ENCODE peak calls at places on chromosomes 2 and 18, in seven cellular contexts. L is brain microvascular endothelial cell, W is MG63, A is GM12864, H is foreskin fibroblast, S is K562, F is HCT116. E is an unnamed sample.

GRCh38 chr18:65990944-65991708 is 240.3 kb downstream of the CDH7 start:
- DNase-seq in L (no peak), W (no peak), A (no peak), H (no peak), S (no peak), F (no peak), E (no peak)

GRCh38 chr2:26330114-26330581 is 15.8 kb upstream of the SELENOI start:
- DNase-seq in L (peak), W (peak), A (peak), H (peak), S (peak), F (peak), E (peak)

GRCh38 chr2:230661072-230661957 is 51.3 kb upstream of the CAB39 start:
- DNase-seq in L (no peak), W (no peak), A (peak), H (no peak), S (no peak), F (no peak), E (no peak)

GRCh38 chr2:60496976-60497375 is 56.5 kb downstream of the BCL11A start:
- DNase-seq in L (no peak), W (no peak), A (no peak), H (no peak), S (no peak), F (no peak), E (no peak)

GRCh38 chr2:213246665-213247281 is 37.5 kb upstream of the SPAG16 start:
- DNase-seq in L (no peak), W (peak), A (no peak), H (peak), S (peak), F (peak), E (peak)

GRCh38 chr2:239911630-239912071 is 113.5 kb downstream of the NDUFA10 start:
- DNase-seq in L (no peak), W (no peak), A (no peak), H (no peak), S (peak), F (no peak), E (no peak)

GRCh38 chr2:70044290-70045040 is 42.8 kb upstream of the PCBP1 start:
- DNase-seq in L (no peak), W (no peak), A (no peak), H (no peak), S (no peak), F (no peak), E (no peak)

GRCh38 chr2:232643813-232644347 is 10.5 kb downstream of the EFHD1 start:
- DNase-seq in L (no peak), W (no peak), A (no peak), H (no peak), S (no peak), F (no peak), E (no peak)

GRCh38 chr18:67023059-67023458 is 419.2 kb upstream of the CDH19 start:
- DNase-seq in L (no peak), W (no peak), A (no peak), H (no peak), S (no peak), F (no peak), E (no peak)
- H3K4me3 ChIP-seq in L (no peak), W (no peak), A (no peak), H (no peak), S (no peak), F (no peak), E (no peak)

GRCh38 chr2:9112079-9112721 is 94.4 kb upstream of the ASAP2 start:
- DNase-seq in L (peak), W (peak), A (no peak), H (peak), S (peak), F (peak), E (peak)
- H3K4me3 ChIP-seq in L (no peak), W (no peak), A (no peak), H (no peak), S (no peak), F (peak), E (no peak)

DNA sequence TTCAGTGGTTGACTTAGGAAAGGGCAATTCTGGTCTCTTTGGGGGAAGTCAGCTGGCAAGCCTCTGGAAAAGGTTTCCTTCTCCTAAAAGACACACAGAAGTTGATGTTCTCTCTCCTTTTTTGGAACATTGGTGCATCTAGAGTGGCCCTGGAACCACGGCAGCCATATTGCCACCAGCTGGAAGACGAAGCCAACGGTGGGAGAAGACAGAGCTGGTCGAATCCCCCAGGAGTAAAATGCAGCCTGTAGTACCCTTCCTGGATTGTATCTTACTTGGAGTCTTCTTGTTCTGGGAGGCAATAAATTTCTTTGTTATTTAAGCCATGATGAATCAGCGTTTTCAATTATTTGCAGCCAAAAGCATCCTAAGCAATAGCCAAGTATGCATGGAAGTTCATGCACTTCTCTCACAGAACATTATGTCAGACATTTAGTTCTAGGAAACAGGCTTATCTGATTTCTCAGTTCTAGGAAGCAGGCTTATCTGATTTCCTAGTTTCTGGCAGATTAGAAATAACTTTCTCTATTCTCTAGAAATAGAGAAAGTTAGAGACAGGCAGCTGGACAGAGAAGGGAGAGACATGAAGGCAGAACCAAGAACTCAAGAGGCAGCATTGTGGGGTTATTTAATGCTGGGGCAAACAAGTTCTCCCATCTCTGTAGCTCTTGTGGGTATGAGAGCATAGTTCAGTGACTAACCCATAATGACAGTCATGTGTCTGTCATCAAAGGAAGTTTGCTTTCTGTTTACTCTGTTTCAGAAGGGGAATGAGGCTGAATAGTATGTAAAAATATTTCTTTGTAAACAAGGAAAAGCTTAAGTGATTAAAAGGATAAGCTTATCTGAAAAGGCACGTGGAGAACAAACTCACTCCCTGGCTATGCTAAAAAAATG is 40.5 kb upstream of the NABP1 start:
- DNase-seq in L (no peak), W (no peak), A (no peak), H (peak), S (peak), F (peak), E (no peak)
- H3K4me3 ChIP-seq in L (no peak), W (no peak), A (no peak), H (no peak), S (peak), F (peak), E (no peak)

DNA sequence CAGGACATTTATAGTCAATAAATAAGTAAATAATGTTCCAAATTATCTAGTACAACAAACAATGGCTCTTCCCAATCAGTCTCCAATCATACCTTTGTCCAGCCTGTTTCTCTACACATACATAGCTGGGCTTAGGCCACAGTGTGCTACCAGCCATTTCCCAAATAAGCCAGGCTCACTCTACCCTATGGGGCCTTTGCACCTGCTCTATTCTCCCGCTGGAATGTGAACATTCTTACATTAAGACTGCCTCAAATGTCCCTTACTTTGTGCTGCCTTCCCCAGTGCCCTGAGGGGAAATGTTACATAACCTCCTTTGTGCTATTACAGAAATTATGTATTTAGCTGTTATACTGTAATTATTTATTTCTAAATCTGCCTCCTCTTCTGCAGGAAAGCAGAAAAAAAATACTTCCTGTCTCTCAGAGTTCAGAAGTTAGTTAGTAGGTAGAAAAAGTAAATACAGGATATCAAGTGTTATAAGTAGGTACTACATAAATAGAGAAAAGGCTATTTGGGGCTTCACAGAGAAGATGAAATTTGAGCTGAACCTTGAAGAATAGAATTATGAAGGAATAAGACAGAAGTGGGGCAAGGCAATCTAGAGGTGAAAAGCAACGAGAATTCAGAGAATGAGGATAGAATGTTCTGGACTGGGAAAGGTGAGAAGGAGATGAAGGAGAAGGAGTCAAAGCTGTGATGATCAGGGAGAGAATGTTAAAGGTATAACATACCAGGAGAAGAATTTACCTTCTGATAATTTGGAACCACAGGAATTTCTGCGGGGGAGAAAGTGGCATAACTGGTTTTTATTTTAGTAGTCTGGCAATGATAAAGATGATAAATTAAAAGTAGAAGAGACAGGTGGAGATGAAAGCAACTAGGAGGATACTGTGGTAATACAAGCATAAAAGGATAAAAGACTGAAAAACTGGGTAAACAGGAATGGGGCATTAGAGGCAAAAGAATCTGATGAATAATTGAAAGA is 37.0 kb downstream of the ROCK1 start:
- DNase-seq in L (no peak), W (no peak), A (no peak), H (no peak), S (no peak), F (peak), E (no peak)
- H3K4me3 ChIP-seq in L (no peak), W (no peak), A (no peak), H (no peak), S (no peak), F (no peak), E (no peak)

DNA sequence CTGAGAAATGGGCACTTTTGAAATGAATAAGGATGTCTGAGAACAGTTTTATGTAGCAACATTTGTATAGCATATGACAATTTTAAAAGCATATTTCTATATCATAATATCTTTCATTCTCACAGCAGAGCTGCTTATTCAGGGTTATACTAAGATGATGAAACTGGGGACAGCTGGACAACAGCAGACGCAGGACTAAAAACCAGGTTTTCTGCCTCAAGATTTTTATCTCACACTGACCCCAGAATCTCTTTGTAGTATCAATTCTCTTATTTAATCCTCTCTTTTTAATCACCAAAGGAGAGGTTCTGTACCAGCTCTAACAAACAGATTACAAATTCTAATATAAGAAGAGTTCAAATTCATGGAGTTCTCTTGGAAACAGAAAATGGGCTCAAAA is 74.2 kb upstream of the TFCP2L1 start:
- DNase-seq in L (no peak), W (no peak), A (no peak), H (no peak), S (no peak), F (no peak), E (no peak)
- H3K4me3 ChIP-seq in L (no peak), W (no peak), A (no peak), H (no peak), S (no peak), F (no peak), E (no peak)

GRCh38 chr18:50022985-50023384 is 172.0 kb downstream of the MYO5B start:
- DNase-seq in L (no peak), W (no peak), A (no peak), H (no peak), S (no peak), F (no peak), E (no peak)

GRCh38 chr18:50030146-50030545 is 164.8 kb downstream of the MYO5B start:
- DNase-seq in L (no peak), W (no peak), A (no peak), H (no peak), S (no peak), F (no peak), E (no peak)

DNA sequence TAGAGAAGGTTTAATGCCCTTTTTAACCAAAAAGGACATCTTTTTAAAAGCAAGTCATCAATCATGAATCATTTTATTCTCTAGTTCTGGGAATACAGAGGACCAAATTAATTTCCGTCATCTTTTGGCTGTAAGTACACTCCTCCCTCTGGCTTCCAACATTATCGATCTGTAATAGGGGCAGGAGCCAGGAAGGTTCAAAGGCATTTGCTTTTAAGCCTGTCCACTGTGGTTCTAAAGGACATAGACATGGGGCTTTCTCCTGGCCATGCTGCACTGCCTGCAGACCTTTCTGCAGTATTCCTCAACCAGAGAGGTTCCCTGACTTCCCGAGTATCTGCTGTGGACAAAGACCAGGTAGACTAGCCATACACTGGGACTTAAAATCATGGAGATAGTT is 170.5 kb downstream of the MYO5B start:
- DNase-seq in L (no peak), W (no peak), A (no peak), H (no peak), S (no peak), F (no peak), E (no peak)
- H3K4me3 ChIP-seq in L (no peak), W (no peak), A (no peak), H (no peak), S (no peak), F (no peak), E (no peak)

GRCh38 chr18:76350134-76351025 is 144.7 kb downstream of the ZNF516 start:
- DNase-seq in L (no peak), W (no peak), A (no peak), H (no peak), S (no peak), F (no peak), E (no peak)

GRCh38 chr18:76353500-76353899 is 141.5 kb downstream of the ZNF516 start:
- DNase-seq in L (no peak), W (no peak), A (no peak), H (no peak), S (no peak), F (no peak), E (no peak)

GRCh38 chr18:76354348-76354747 is 140.7 kb downstream of the ZNF516 start:
- DNase-seq in L (no peak), W (peak), A (no peak), H (peak), S (no peak), F (no peak), E (no peak)

GRCh38 chr18:76353046-76353445 is 142.0 kb downstream of the ZNF516 start:
- DNase-seq in L (no peak), W (no peak), A (no peak), H (no peak), S (no peak), F (no peak), E (no peak)

GRCh38 chr18:76351961-76352581 is 143.0 kb downstream of the ZNF516 start:
- DNase-seq in L (peak), W (peak), A (no peak), H (peak), S (no peak), F (no peak), E (peak)
- H3K4me3 ChIP-seq in L (no peak), W (peak), A (no peak), H (peak), S (no peak), F (no peak), E (peak)

GRCh38 chr18:61606068-61606660 is 272.9 kb downstream of the CDH20 start:
- DNase-seq in L (peak), W (no peak), A (no peak), H (peak), S (no peak), F (no peak), E (no peak)

GRCh38 chr18:61609131-61609530 is 275.9 kb downstream of the CDH20 start:
- DNase-seq in L (no peak), W (no peak), A (no peak), H (no peak), S (no peak), F (no peak), E (no peak)

GRCh38 chr18:61608306-61608705 is 275.1 kb downstream of the CDH20 start:
- DNase-seq in L (no peak), W (no peak), A (no peak), H (no peak), S (no peak), F (no peak), E (no peak)

GRCh38 chr18:61605376-61606067 is 272.3 kb downstream of the CDH20 start:
- DNase-seq in L (no peak), W (no peak), A (no peak), H (no peak), S (no peak), F (no peak), E (no peak)

DNA sequence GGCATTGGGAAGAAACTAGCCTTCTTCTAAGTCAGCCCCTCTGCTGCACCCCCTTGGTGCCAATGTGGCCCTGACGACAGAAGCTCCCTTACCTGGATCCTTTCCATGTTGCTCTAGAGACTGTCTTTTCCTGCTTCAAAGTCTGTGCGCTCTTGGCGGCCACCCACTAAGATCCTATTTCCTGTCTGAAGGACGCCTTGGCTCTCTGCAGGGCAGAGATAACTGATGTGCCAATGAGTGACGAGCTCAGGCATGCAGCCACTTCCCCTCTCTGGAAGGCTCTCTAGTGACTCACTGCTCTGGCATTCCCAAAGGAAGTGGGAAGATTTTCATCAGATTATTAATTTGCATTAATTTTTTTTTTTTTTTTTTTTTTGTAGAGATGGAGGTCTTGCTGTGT is 273.5 kb downstream of the CDH20 start:
- DNase-seq in L (peak), W (peak), A (no peak), H (peak), S (no peak), F (peak), E (peak)
- H3K4me3 ChIP-seq in L (peak), W (no peak), A (no peak), H (peak), S (peak), F (peak), E (peak)

GRCh38 chr2:104434363-104434792 is 419.5 kb upstream of the POU3F3 start:
- DNase-seq in L (no peak), W (peak), A (no peak), H (no peak), S (no peak), F (no peak), E (no peak)
- H3K4me3 ChIP-seq in L (no peak), W (no peak), A (peak), H (no peak), S (no peak), F (no peak), E (no peak)

E was measured in AG04450.